ENCODE peak calls at places on chromosomes 6 and 20, in eight cellular contexts. J, V, E, C, X, D, Y and T are unnamed samples.

GRCh38 chr6:165676435-165677068 is 13.5 kb upstream of the PDE10A start:
- DNase-seq in V (no peak), E (no peak), X (no peak), Y (no peak), C (peak), J (no peak), D (no peak), T (no peak)

GRCh38 chr6:139857143-139857542 is 482.7 kb upstream of the CITED2 start:
- DNase-seq in X (no peak), Y (no peak), D (no peak), E (no peak), C (no peak), J (no peak), V (no peak), T (no peak)

GRCh38 chr6:42093582-42094329 is 43.4 kb downstream of the TAF8 start:
- DNase-seq in E (no peak), X (no peak), J (no peak), D (no peak), Y (no peak), C (no peak), V (no peak), T (no peak)

GRCh38 chr20:24956001-24956761 is 7.1 kb downstream of the CST7 start:
- DNase-seq in V (no peak), J (no peak), Y (no peak), D (no peak), X (no peak), E (no peak), C (no peak), T (no peak)

GRCh38 chr6:3280091-3280490 is 21.3 kb downstream of the PSMG4 start:
- DNase-seq in V (no peak), E (no peak), J (no peak), X (no peak), Y (no peak), D (no peak), C (no peak), T (no peak)

GRCh38 chr6:37689356-37689755 is 8.3 kb downstream of the MDGA1 start:
- DNase-seq in X (no peak), C (no peak), V (no peak), J (no peak), Y (no peak), E (no peak), D (no peak), T (no peak)

GRCh38 chr6:100116409-100117194 is 122.6 kb upstream of the MCHR2 start:
- DNase-seq in C (peak), J (peak), D (no peak), Y (peak), X (no peak), E (peak), V (no peak), T (no peak)

GRCh38 chr6:155100087-155100486 is 105.0 kb downstream of the TIAM2 start:
- DNase-seq in Y (no peak), X (no peak), V (no peak), J (no peak), D (no peak), E (no peak), C (no peak), T (no peak)

GRCh38 chr6:113630738-113631535 is 226.2 kb upstream of the MARCKS start:
- DNase-seq in D (no peak), J (no peak), C (peak), V (no peak), E (no peak), Y (peak), X (peak), T (no peak)

GRCh38 chr6:45698046-45698445 is 317.6 kb downstream of the CLIC5 start:
- DNase-seq in C (no peak), E (no peak), J (no peak), D (no peak), X (no peak), V (no peak), Y (no peak), T (no peak)

GRCh38 chr6:140828833-140829232 is 1303.9 kb upstream of the GJE1 start:
- DNase-seq in X (no peak), D (no peak), Y (no peak), J (no peak), V (no peak), C (no peak), E (no peak), T (no peak)

GRCh38 chr6:167325766-167326165 is 880 bp downstream of the TTLL2 start:
- DNase-seq in V (no peak), X (no peak), C (no peak), E (no peak), J (no peak), Y (no peak), D (no peak), T (no peak)

GRCh38 chr6:90106449-90106848 is 190.2 kb downstream of the BACH2 start:
- DNase-seq in J (no peak), D (no peak), C (no peak), Y (peak), E (no peak), V (no peak), X (no peak), T (no peak)

GRCh38 chr20:63290677-63291472 is 2.1 kb upstream of the COL20A1 start:
- DNase-seq in D (peak), Y (no peak), E (peak), V (peak), J (peak), X (peak), C (peak), T (no peak)